ENCODE peak calls at places on chromosome 22, in five cellular contexts. L is tibial artery, H is body of pancreas, R is fibroblast of pulmonary artery, N is lower leg skin. O is an unnamed sample.
A peak's percentile ranks its signal among the peaks of the same experiment; 100 is the strongest.

GRCh38 chr22:33512961-33513360 is 407.3 kb downstream of the LARGE1 start:
- DNase-seq in N (no peak), L (no peak), H (no peak), R (peak; percentile 8), O (no peak)

GRCh38 chr22:35212020-35212419 is 45.3 kb upstream of the HMGXB4 start:
- DNase-seq in H (peak; percentile 69), R (peak; percentile 58), L (no peak), N (no peak), O (no peak)

GRCh38 chr22:41181349-41182241 is 23.5 kb upstream of the L3MBTL2 start:
- DNase-seq in N (no peak), H (no peak), R (peak; percentile 67), L (peak; percentile 26), O (peak; percentile 85)

GRCh38 chr22:20741634-20742581 is 32.0 kb upstream of the SERPIND1 start:
- DNase-seq in L (no peak), N (no peak), H (peak; percentile 35), R (peak; percentile 30), O (peak; percentile 56)

GRCh38 chr22:27057717-27058116 is 400.3 kb downstream of the MIAT start:
- DNase-seq in R (no peak), N (no peak), H (no peak), L (no peak), O (no peak)

GRCh38 chr22:28909375-28909774 is 26.0 kb downstream of the ZNRF3 start:
- DNase-seq in H (no peak), N (no peak), R (peak; percentile 34), L (no peak), O (no peak)

GRCh38 chr22:27420817-27421361 is 380.7 kb downstream of the MN1 start:
- DNase-seq in R (peak; percentile 95), N (peak; percentile 76), H (peak; percentile 94), L (peak; percentile 91), O (peak; percentile 92)

GRCh38 chr22:29231971-29232959 is 26.6 kb downstream of the EMID1 start:
- DNase-seq in R (peak; percentile 43), H (peak; percentile 96), N (no peak), L (no peak), O (no peak)

GRCh38 chr22:27086728-27087450 is 429.5 kb downstream of the MIAT start:
- DNase-seq in L (no peak), R (no peak), N (no peak), H (no peak), O (no peak)

GRCh38 chr22:27885977-27886842 is 32.8 kb downstream of the PITPNB start:
- DNase-seq in N (no peak), R (peak; percentile 72), H (peak; percentile 42), L (peak; percentile 40), O (peak; percentile 72)

GRCh38 chr22:35102663-35103062 is 36.7 kb downstream of the ISX start:
- DNase-seq in H (no peak), L (no peak), N (no peak), R (peak; percentile 2), O (peak; percentile 16)

GRCh38 chr22:38941488-38941987 is 15.9 kb upstream of the APOBEC3A start:
- DNase-seq in N (no peak), H (no peak), R (no peak), L (no peak), O (no peak)

GRCh38 chr22:17159504-17159951 is 451 bp upstream of the HDHD5 start:
- DNase-seq in N (peak; percentile 36), L (peak; percentile 47), H (peak; percentile 46), R (peak; percentile 38), O (peak; percentile 76)

GRCh38 chr22:46245515-46245914 is 4.6 kb downstream of the CDPF1 start:
- DNase-seq in L (no peak), R (peak; percentile 18), H (peak; percentile 49), N (no peak), O (no peak)

GRCh38 chr22:47090591-47091240 is 328.3 kb downstream of the TBC1D22A start:
- DNase-seq in H (no peak), N (peak; percentile 47), L (no peak), R (peak; percentile 48), O (peak; percentile 26)

GRCh38 chr22:29312218-29313125 is 3.0 kb downstream of the RASL10A start:
- DNase-seq in R (no peak), L (no peak), H (peak; percentile 12), N (no peak), O (no peak)

GRCh38 chr22:27800250-27801131 is 1.1 kb downstream of the MN1 start:
- DNase-seq in N (no peak), H (no peak), R (peak; percentile 33), L (no peak), O (peak; percentile 56)

GRCh38 chr22:28978158-28978557 is 83.5 kb downstream of the C22orf31 start:
- DNase-seq in L (no peak), N (no peak), R (peak; percentile 43), H (peak; percentile 22), O (peak; percentile 70)

GRCh38 chr22:19290400-19291217 is 910 bp downstream of the CLTCL1 start:
- DNase-seq in L (no peak), N (no peak), R (no peak), H (no peak), O (peak; percentile 17)

GRCh38 chr22:19819209-19819910 is 35.3 kb downstream of the GNB1L start:
- DNase-seq in H (no peak), R (no peak), N (no peak), L (no peak), O (no peak)

GRCh38 chr22:36770116-36770945 is 5.6 kb downstream of the IFT27 start:
- DNase-seq in R (peak; percentile 13), L (no peak), N (no peak), H (peak; percentile 3), O (no peak)

GRCh38 chr22:36156515-36157419 is 3.8 kb downstream of the APOL3 start:
- DNase-seq in L (peak; percentile 94), H (peak; percentile 66), R (peak; percentile 94), N (peak; percentile 84), O (peak; percentile 60)

GRCh38 chr22:19674929-19675253 is 39.4 kb upstream of the SEPTIN5 start:
- DNase-seq in N (no peak), R (no peak), L (no peak), H (no peak), O (no peak)

GRCh38 chr22:43464809-43465208 is 53.0 kb downstream of the MPPED1 start:
- DNase-seq in L (no peak), R (no peak), N (no peak), H (no peak), O (no peak)

GRCh38 chr22:29840498-29840897 is 2.4 kb upstream of the ASCC2 start:
- DNase-seq in L (no peak), R (no peak), H (no peak), N (no peak), O (peak; percentile 83)

DNA sequence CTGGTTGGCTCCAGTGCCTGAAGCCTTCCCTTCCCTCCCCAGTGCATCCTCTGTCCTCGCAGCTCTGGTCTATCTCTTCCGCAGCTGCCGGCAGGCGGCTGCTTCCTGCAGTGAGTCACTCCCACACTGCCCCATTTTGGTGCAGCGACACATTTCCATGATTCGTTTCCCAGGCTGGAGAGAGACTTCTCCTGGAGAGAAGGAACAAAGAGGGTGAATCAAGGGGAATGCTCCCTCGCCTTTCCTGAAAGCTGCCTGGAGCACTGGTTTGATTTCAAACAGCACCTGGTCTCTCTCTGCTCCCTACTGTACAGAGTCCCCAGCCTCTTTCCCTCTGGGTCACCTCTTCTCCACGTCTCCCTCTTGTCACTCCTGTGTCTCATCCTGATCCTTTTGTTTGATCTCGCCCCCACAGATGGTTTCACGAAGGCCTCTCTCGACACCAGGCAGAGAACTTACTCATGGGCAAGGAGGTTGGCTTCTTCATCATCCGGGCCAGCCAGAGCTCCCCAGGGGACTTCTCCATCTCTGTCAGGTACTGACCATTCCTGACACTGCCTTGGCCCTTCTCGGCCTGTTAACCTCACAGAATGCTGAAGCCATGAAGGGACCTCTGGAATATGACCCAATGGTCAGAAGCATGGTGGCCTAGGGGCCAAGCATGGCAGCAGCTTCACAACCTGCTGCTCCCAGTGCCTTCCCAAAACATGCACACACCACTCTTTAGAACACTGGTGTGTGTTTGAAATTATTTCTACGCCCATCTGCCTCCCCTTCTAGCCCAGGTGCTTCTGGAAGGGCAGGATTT is at the start of gene TMA7B:
- DNase-seq in N (no peak), L (no peak), H (no peak), R (peak; percentile 65), O (peak; percentile 69)
- TF ChIP-seq CTCF in N (no peak), L (no peak), H (no peak), R (peak; percentile 47), O (peak; percentile 52)

DNA sequence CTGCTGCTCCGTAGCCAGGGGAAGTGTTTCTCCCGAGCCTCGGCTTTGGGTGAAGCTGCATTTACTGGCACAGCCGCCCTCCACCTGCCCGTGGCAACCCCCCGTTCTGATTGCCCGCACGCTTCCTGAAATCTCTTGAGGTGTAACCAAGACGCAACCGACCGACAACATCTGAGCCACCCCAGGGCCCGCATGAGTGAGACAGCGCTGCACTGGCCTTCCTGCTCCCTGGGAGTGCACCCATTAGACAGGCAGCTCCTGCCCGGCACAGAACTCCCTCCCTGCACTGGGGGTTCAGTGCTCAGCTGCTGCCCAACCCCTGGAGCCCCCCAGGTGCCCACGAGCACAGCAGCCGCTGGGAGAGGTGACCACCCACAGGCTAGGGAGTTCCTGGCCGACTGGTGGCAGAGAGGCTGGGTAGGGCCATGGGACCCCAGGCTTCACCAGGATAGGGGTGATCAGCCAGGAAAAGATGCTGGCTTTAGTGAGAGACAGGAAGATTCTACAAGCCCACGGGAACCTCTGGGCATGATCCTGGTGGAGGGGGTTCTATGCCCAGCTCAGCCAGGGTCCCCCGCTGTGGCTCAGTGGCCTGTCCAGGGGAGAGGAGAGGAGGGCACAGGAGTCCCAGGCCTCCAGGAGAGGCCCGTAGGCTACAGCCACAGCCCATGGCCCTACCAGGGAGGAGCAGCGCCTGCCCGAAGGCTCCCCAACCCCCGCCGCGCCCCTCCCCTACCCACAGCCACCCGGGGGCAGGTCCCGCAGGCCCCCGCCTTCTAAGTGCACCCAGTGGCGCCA is 14.6 kb downstream of the PLXNB2 start:
- DNase-seq in H (no peak), L (no peak), R (no peak), N (no peak), O (no peak)
- H3K4me3 ChIP-seq in H (no peak overlapping the region), L (peak overlapping the region; percentile 28), R (peak overlapping the region; percentile 5), N (no peak overlapping the region), O (peak overlapping the region; percentile 14)

DNA sequence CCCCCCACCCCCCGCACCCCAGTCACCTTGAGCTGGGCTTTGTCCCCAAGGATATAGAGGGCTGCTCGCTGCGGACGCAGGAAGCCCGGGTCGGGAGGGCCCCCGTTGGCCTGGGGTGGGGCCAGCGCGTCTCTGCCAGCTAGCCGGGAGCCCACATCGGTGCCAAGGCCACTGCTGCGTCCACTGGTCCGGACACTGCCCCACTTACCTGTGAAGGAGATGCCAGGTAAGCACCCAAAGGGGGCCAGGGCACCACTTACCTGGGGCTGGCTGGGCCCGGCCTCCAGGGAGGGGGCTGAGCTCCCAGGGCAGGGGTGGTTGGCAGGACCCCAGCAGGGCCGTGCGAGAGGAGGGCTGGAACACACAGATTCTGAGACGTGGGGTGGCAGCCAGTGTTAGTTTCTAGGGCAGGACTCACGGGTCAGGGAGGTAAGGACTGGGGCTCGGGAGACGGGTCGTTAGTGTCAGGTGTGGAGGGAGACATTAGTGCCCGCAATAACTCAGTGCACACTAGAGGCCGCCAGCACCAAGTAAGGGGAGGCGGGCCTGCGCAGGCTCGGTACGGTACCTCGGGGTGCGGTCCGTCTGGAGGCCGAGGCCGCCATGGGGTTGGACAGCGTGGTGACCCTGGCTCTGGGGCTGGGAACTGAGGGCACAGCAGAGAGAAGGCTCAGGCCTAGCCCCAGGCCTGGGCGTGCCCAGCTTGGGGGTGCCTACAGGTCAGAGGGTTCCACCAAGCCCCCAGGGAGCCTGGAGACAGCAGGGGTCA is 18.2 kb downstream of the SBF1 start:
- DNase-seq in L (no peak), R (no peak), H (no peak), N (no peak), O (no peak)
- TF ChIP-seq CTCF in L (no peak), R (peak; percentile 13), H (no peak), N (no peak), O (peak; percentile 15)

GRCh38 chr22:25134451-25134850 is 65.2 kb upstream of the CRYBB3 start:
- DNase-seq in L (no peak), N (no peak), R (no peak), H (no peak), O (no peak)
- H3K4me3 ChIP-seq in L (no peak overlapping the region), N (no peak overlapping the region), R (no peak overlapping the region), H (no peak overlapping the region), O (no peak overlapping the region)

GRCh38 chr22:31618471-31619176 is 43.4 kb downstream of the PISD start:
- DNase-seq in L (no peak), N (no peak), H (no peak), R (no peak), O (no peak)
- TF ChIP-seq CTCF in L (no peak), N (no peak), H (no peak), R (no peak), O (no peak)